ENCODE peak calls at places on chromosomes 12 and 14, in ten cellular contexts. E, O, P, W, N, M, V, Q, A and U are unnamed samples.

GRCh38 chr12:121718653-121719239 is 6.2 kb downstream of the TMEM120B start:
- DNase-seq in M (no peak), O (no peak), Q (no peak), P (no peak), N (peak; percentile 52), A (no peak), W (no peak), V (no peak), E (no peak), U (peak; percentile 69)

GRCh38 chr12:112375105-112375504 is 7.1 kb downstream of the HECTD4 start:
- DNase-seq in O (no peak), V (no peak), E (no peak), N (no peak), P (no peak), M (peak; percentile 15), A (no peak), Q (no peak), W (no peak), U (no peak)

GRCh38 chr12:75086086-75087038 is 123.3 kb downstream of the KCNC2 start:
- DNase-seq in Q (peak; percentile 49), N (no peak), A (no peak), P (no peak), V (no peak), W (no peak), E (no peak), O (peak; percentile 65), M (no peak), U (no peak)

GRCh38 chr14:74611672-74612345 is at the start of gene LTBP2:
- DNase-seq in W (no peak), N (no peak), M (no peak), E (no peak), V (no peak), A (no peak), O (peak; percentile 63), Q (no peak), P (no peak), U (no peak)

GRCh38 chr14:94952097-94952496 is 182.2 kb upstream of the GSC start:
- DNase-seq in O (no peak), M (no peak), P (no peak), Q (no peak), V (no peak), E (no peak), A (no peak), W (no peak), N (no peak), U (no peak)

GRCh38 chr12:39072658-39073057 is 167.3 kb upstream of the CPNE8 start:
- DNase-seq in P (no peak), M (no peak), A (no peak), E (no peak), Q (no peak), V (no peak), N (no peak), W (no peak), O (no peak), U (no peak)

GRCh38 chr12:46214668-46215429 is 54.0 kb downstream of the SLC38A1 start:
- DNase-seq in A (no peak), N (no peak), W (no peak), V (no peak), M (no peak), O (no peak), E (no peak), Q (no peak), P (peak; percentile 77), U (no peak)

GRCh38 chr14:31261859-31262739 is 54.5 kb upstream of the HECTD1 start:
- DNase-seq in N (no peak), P (no peak), O (peak; percentile 52), M (peak; percentile 88), Q (no peak), W (no peak), V (no peak), A (peak; percentile 24), E (no peak), U (peak; percentile 41)

GRCh38 chr12:80412343-80412953 is 31.6 kb upstream of the PTPRQ start:
- DNase-seq in M (peak; percentile 71), A (peak; percentile 37), Q (peak; percentile 38), V (peak; percentile 45), N (no peak), W (no peak), P (no peak), O (peak; percentile 69), E (peak; percentile 40), U (no peak)

GRCh38 chr14:64636208-64636979 is 67.8 kb upstream of the PLEKHG3 start:
- DNase-seq in V (peak; percentile 47), A (peak; percentile 63), W (peak; percentile 25), E (peak; percentile 98), P (peak; percentile 52), O (peak; percentile 52), M (peak; percentile 13), N (peak; percentile 77), Q (no peak), U (peak; percentile 59)

GRCh38 chr12:11653215-11653753 is 3.8 kb downstream of the ETV6 start:
- DNase-seq in N (no peak), Q (no peak), W (no peak), P (no peak), A (no peak), M (no peak), V (no peak), E (no peak), O (no peak), U (no peak)

GRCh38 chr12:44381341-44381740 is 494.8 kb downstream of the NELL2 start:
- DNase-seq in O (no peak), N (no peak), M (no peak), V (no peak), A (no peak), E (no peak), Q (no peak), W (peak; percentile 2), P (no peak), U (no peak)

GRCh38 chr12:56839489-56840442 is 76.6 kb downstream of the HSD17B6 start:
- DNase-seq in V (peak; percentile 48), W (peak; percentile 3), O (peak; percentile 4), N (no peak), Q (peak; percentile 14), E (peak; percentile 46), A (peak; percentile 35), M (peak; percentile 10), P (no peak), U (no peak)